ENCODE peak calls at places on chromosomes 13 and 19, in four cellular contexts. L, I, D and J are unnamed samples.

GRCh38 chr13:62663767-62664166 is 1248.1 kb upstream of the PCDH20 start:
- DNase-seq in L (no peak), I (no peak), D (no peak), J (no peak)

GRCh38 chr19:47651132-47651531 is 42.2 kb downstream of the BICRA start:
- DNase-seq in L (no peak), I (no peak), D (no peak), J (no peak)

GRCh38 chr13:30164141-30164540 is 143.2 kb downstream of the KATNAL1 start:
- DNase-seq in I (no peak), L (no peak), D (no peak), J (no peak)

GRCh38 chr19:7916137-7916907 is 1.7 kb downstream of the TGFBR3L start:
- DNase-seq in I (no peak), D (no peak), L (peak; percentile 38), J (peak; percentile 80)

GRCh38 chr19:38683393-38684077 is 36.1 kb downstream of the ACTN4 start:
- DNase-seq in L (peak; percentile 98), D (peak; percentile 95), I (no peak), J (peak; percentile 82)

GRCh38 chr13:26184791-26185250 is 37.3 kb downstream of the RNF6 start:
- DNase-seq in D (no peak), L (peak; percentile 77), I (peak; percentile 30), J (peak; percentile 87)

GRCh38 chr13:84439108-84439507 is 556.8 kb upstream of the SLITRK1 start:
- DNase-seq in D (no peak), I (no peak), L (no peak), J (no peak)

GRCh38 chr13:36325912-36326311 is 20.3 kb downstream of the SPART start:
- DNase-seq in I (no peak), D (no peak), L (no peak), J (no peak)

GRCh38 chr19:58538257-58539168 is 5.4 kb upstream of the TRIM28 start:
- DNase-seq in I (no peak), D (peak; percentile 87), L (peak; percentile 24), J (peak; percentile 59)

GRCh38 chr13:112859817-112860190 is 109.2 kb upstream of the MCF2L start:
- DNase-seq in L (no peak), I (no peak), D (peak; percentile 84), J (no peak)

GRCh38 chr13:30113983-30114491 is 193.3 kb downstream of the KATNAL1 start:
- DNase-seq in D (no peak), I (no peak), L (peak; percentile 42), J (no peak)

GRCh38 chr13:75725784-75726183 is 89.7 kb downstream of the LMO7 start:
- DNase-seq in L (no peak), D (no peak), I (no peak), J (no peak)

GRCh38 chr13:77459616-77460015 is 75.9 kb upstream of the SCEL start:
- DNase-seq in L (no peak), I (no peak), D (no peak), J (no peak)

GRCh38 chr19:10800488-10800887 is 35.5 kb downstream of the TMED1 start:
- DNase-seq in I (no peak), L (no peak), D (no peak), J (no peak)
- TF ChIP-seq POLR2A in I (no peak), L (no peak), D (no peak), J (no peak)

DNA sequence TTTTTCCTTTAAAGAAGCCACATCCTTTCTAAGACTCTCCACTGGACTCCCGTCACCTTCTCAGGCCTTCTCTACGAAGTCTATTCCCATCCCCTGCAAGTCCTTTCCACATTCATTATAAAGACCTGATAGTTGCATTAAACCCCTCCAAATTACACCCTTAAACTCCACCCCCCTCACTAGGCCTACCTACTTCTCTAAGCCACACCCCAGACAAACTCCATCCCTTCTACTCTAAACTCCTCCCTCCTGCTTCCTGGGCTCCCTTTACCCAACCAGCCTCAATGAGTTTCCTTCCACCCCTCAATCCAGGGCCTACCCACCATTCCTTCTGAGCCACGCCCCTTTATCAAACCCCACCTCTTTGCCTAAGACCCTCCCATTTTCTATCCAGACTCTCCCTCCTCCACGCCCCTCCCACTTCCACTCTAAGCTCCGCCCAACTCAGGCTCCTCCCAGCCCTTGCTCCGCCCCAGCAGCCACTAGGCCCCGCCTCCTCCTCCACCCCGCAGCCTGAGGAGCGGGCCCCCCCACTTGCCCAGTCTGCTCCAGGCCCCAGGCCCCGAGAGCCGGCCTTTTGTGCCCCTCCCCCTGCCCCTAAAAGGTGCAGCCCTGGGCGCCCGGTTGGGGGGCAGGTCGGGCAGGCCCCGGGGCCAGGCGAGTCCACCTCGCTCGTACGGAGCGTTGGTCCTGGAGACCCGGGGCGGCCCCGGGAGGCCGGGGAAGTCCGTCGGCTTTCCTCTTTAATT is 424 bp downstream of the FIZ1 start:
- DNase-seq in L (peak; percentile 89), D (peak; percentile 98), I (peak; percentile 78), J (peak; percentile 96)
- TF ChIP-seq POLR2A in L (no peak), D (no peak), I (no peak), J (no peak)

GRCh38 chr13:111512707-111513106 is 192.3 kb downstream of the TEX29 start:
- DNase-seq in L (no peak), I (no peak), D (peak; percentile 79), J (no peak)
- TF ChIP-seq POLR2A in L (no peak), I (no peak), D (no peak), J (no peak)

DNA sequence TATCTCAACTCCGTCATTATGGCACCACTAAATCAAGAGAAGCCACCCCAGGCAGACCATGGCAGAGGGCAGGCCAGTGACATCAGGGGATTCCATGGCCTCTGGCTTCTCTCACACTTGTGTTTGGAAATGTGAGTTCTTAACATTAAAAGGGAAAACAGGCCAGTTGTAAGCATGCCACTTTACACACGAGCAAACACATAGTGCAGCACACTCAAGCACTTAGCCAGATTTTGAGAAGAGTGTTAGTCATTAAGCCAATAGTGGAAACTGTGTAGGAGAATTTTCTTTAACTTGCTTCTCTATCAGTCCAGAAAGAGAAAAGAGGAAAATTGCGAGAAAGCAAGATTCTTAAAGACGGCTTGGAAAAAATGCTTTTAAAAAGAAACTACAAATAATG is 401.5 kb downstream of the TDRD3 start:
- DNase-seq in I (no peak), D (no peak), L (no peak), J (no peak)
- TF ChIP-seq POLR2A in I (no peak), D (no peak), L (no peak), J (no peak)

GRCh38 chr19:37355901-37356300 is 15.0 kb upstream of the ZNF527 start:
- DNase-seq in D (no peak), I (no peak), L (no peak), J (no peak)
- TF ChIP-seq POLR2A in D (no peak), I (no peak), L (no peak), J (no peak)